ENCODE peak calls at places on chromosomes 2 and 18, in ten cellular contexts. X, O, P, J, R, C, F, E, A and K are unnamed samples.
A peak's percentile ranks its signal among the peaks of the same experiment; 100 is the strongest.

GRCh38 chr2:205563646-205564045 is 118.7 kb upstream of the NRP2 start:
- DNase-seq in X (peak; percentile 19), O (no peak), P (peak; percentile 52), J (no peak), R (no peak), C (no peak), F (no peak), E (no peak), A (no peak), K (no peak)

GRCh38 chr2:217943379-217944321 is 59.1 kb downstream of the TNS1 start:
- DNase-seq in X (peak; percentile 73), O (no peak), P (peak; percentile 89), J (peak; percentile 85), R (no peak), C (peak; percentile 50), F (peak; percentile 70), E (peak; percentile 87), A (peak; percentile 85), K (peak; percentile 98)

GRCh38 chr2:119683717-119684443 is 4.9 kb downstream of the TMEM177 start:
- DNase-seq in X (no peak), O (no peak), P (no peak), J (no peak), R (no peak), C (no peak), F (peak; percentile 60), E (no peak), A (no peak), K (peak; percentile 94)

GRCh38 chr18:64240301-64240700 is 91.4 kb upstream of the LINC00305 start:
- DNase-seq in X (no peak), O (no peak), P (no peak), J (no peak), R (no peak), C (no peak), F (no peak), E (no peak), A (no peak), K (no peak)

GRCh38 chr18:74525741-74526140 is 8.6 kb upstream of the CNDP1 start:
- DNase-seq in X (no peak), O (no peak), P (no peak), J (no peak), R (no peak), C (no peak), F (no peak), E (no peak), A (no peak), K (no peak)

GRCh38 chr18:47260138-47260923 is 8.9 kb upstream of the SKOR2 start:
- DNase-seq in X (peak; percentile 52), O (no peak), P (peak; percentile 3), J (peak; percentile 61), R (no peak), C (peak; percentile 83), F (peak; percentile 44), E (peak; percentile 49), A (no peak), K (no peak)

GRCh38 chr18:31740180-31740579 is 20.5 kb downstream of the SLC25A52 start:
- DNase-seq in X (peak; percentile 70), O (no peak), P (no peak), J (no peak), R (no peak), C (no peak), F (no peak), E (no peak), A (no peak), K (no peak)

GRCh38 chr2:74941284-74941683 is 17.2 kb upstream of the POLE4 start:
- DNase-seq in X (no peak), O (no peak), P (no peak), J (no peak), R (no peak), C (no peak), F (no peak), E (no peak), A (no peak), K (no peak)

GRCh38 chr2:26001743-26002341 is 19.5 kb upstream of the KIF3C start:
- DNase-seq in X (peak; percentile 74), O (no peak), P (no peak), J (peak; percentile 72), R (no peak), C (no peak), F (peak; percentile 54), E (peak; percentile 85), A (peak; percentile 32), K (peak; percentile 74)

GRCh38 chr2:236055471-236055870 is 112.7 kb downstream of the GBX2 start:
- DNase-seq in X (no peak), O (no peak), P (no peak), J (no peak), R (no peak), C (no peak), F (no peak), E (no peak), A (no peak), K (no peak)

GRCh38 chr2:12097860-12098259 is 351.4 kb downstream of the LPIN1 start:
- DNase-seq in X (no peak), O (no peak), P (no peak), J (no peak), R (no peak), C (no peak), F (no peak), E (no peak), A (no peak), K (no peak)

GRCh38 chr2:21018290-21018689 is 25.6 kb downstream of the APOB start:
- DNase-seq in X (no peak), O (no peak), P (no peak), J (no peak), R (no peak), C (no peak), F (no peak), E (no peak), A (no peak), K (no peak)
- H3K27me3 ChIP-seq in X (no peaks in the 10 kb centered on the region), O (no peaks in the 10 kb centered on the region), P (no peaks in the 10 kb centered on the region), J (no peaks in the 10 kb centered on the region), R (no peaks in the 10 kb centered on the region), C (no peaks in the 10 kb centered on the region), F (no peaks in the 10 kb centered on the region), E (no peaks in the 10 kb centered on the region), A (no peaks in the 10 kb centered on the region), K (no peaks in the 10 kb centered on the region)

DNA sequence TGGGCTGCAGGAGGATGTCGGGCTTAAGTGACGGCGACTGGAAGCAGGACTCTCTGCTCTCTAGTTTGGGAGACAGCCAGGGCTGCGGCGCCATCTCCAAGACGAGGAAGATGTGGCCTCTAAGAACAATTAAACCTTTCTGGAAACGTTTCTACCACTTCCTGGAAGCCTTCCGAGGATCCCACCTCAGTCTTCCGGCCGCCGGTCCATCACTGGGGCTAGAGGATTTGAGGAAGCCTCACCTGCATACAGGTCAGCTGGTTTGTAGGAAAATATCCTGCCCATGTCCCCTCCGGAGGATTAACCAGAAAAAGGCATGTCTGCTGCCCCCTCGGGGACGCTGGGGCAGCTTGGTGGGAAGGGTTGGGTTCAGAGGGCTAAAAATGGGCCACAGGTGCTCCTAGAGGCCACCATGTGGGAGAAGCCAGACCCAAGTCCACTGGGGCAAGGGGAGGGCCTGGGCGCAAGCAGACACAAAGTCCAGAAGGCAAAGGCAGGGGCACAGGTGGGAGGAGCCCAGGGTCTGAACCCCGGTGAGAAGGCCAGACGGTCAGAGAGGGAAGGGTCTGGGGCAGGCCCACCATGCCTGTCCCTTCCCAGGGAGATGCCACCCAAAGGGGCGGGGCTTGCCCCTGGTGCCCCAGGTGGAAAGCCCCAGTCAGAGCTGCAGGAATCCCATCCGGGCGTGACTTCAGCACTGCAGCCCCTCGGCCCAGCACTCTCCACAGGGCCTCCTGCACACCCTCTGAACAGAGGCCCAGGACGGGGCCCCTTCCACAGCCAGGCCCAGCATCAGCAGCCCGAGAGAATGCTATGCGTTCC is 82.2 kb upstream of the ID2 start:
- DNase-seq in X (no peak), O (no peak), P (no peak), J (no peak), R (no peak), C (no peak), F (no peak), E (no peak), A (no peak), K (peak; percentile 44)
- H3K27me3 ChIP-seq in X (no peaks in the 10 kb centered on the region), O (no peaks in the 10 kb centered on the region), P (no peaks in the 10 kb centered on the region), J (no peaks in the 10 kb centered on the region), R (no peaks in the 10 kb centered on the region), C (peaks cover 2% of the 10 kb centered on the region), F (no peaks in the 10 kb centered on the region), E (no peaks in the 10 kb centered on the region), A (no peaks in the 10 kb centered on the region), K (no peaks in the 10 kb centered on the region)

DNA sequence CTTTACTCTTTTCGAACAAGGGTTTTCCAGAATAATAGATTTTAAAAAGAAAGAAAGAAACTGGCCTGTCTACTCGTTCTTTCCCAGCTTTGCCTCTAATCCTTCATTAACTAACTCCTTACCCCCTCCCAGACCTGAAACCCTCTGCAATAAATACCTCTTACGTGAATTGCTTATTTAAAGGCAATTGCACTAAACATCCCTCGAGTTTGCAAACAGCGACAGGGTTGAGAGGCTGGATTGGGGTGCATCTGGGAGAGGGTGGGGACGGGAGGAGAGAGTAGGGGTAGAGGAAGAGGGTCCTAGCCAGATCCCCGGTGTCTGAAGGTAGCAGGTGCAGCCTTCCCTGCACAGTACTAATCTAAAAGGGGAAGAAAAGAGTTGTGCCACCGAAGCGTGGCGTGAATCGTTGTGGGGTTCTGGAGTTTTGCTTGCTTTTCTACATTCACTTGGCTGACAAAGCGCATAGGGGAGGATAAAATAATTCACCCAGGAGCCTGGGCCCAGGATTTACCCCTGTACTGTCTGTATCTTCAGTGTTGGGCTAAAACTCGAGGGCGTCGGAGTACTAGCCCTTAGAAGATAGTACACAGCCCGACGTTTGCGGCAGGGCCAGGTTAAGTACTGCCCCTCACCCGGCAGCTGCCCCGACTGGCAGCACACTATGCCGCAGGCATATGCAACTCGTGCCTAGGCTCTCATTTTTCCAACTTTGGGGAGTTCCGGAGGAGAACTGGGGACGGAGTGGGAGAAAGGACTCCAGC is 1.9 kb upstream of the NEUROD1 start:
- DNase-seq in X (no peak), O (no peak), P (no peak), J (no peak), R (no peak), C (no peak), F (no peak), E (no peak), A (no peak), K (peak; percentile 58)
- H3K27me3 ChIP-seq in X (no peaks in the 10 kb centered on the region), O (peaks cover 55% of the 10 kb centered on the region), P (no peaks in the 10 kb centered on the region), J (peaks cover 89% of the 10 kb centered on the region), R (peaks cover 66% of the 10 kb centered on the region), C (peaks cover 86% of the 10 kb centered on the region), F (peaks cover 82% of the 10 kb centered on the region), E (peaks cover 6% of the 10 kb centered on the region), A (no peaks in the 10 kb centered on the region), K (peaks cover 94% of the 10 kb centered on the region)

GRCh38 chr2:72140621-72140960 is 7.1 kb downstream of the CYP26B1 start:
- DNase-seq in X (peak; percentile 4), O (no peak), P (no peak), J (no peak), R (no peak), C (no peak), F (no peak), E (no peak), A (no peak), K (no peak)

GRCh38 chr2:72141032-72141645 is 6.5 kb downstream of the CYP26B1 start:
- DNase-seq in X (peak; percentile 7), O (no peak), P (no peak), J (no peak), R (no peak), C (no peak), F (no peak), E (no peak), A (no peak), K (no peak)

GRCh38 chr2:72142743-72143440 is 4.8 kb downstream of the CYP26B1 start:
- DNase-seq in X (peak; percentile 13), O (peak; percentile 6), P (no peak), J (peak; percentile 67), R (no peak), C (peak; percentile 50), F (no peak), E (no peak), A (peak; percentile 43), K (peak; percentile 91)

GRCh38 chr2:72143441-72144356 is 4.0 kb downstream of the CYP26B1 start:
- DNase-seq in X (peak; percentile 12), O (peak; percentile 7), P (no peak), J (peak; percentile 19), R (no peak), C (no peak), F (no peak), E (peak; percentile 24), A (peak; percentile 9), K (peak; percentile 89)

GRCh38 chr2:72141881-72142742 is 5.5 kb downstream of the CYP26B1 start:
- DNase-seq in X (peak; percentile 7), O (no peak), P (no peak), J (no peak), R (no peak), C (no peak), F (no peak), E (no peak), A (peak; percentile 11), K (no peak)
- H3K27me3 ChIP-seq in X (no peaks in the 10 kb centered on the region), O (peaks cover 22% of the 10 kb centered on the region), P (peaks cover 4% of the 10 kb centered on the region), J (peaks cover 40% of the 10 kb centered on the region), R (peaks cover 19% of the 10 kb centered on the region), C (peaks cover 55% of the 10 kb centered on the region), F (peaks cover 39% of the 10 kb centered on the region), E (no peaks in the 10 kb centered on the region), A (peaks cover 27% of the 10 kb centered on the region), K (peaks cover 42% of the 10 kb centered on the region)